ENCODE peak calls at places on chromosome 21, in six cellular contexts. F, B, U, T, A and X are unnamed samples.

GRCh38 chr21:37367301-37367757 is 756 bp downstream of the DYRK1A start:
- DNase-seq in U (no peak), T (no peak), A (no peak), F (no peak), B (peak; percentile 30), X (no peak)

GRCh38 chr21:38527737-38528136 is 29.5 kb upstream of the ERG start:
- DNase-seq in A (no peak), T (no peak), B (no peak), F (no peak), U (no peak), X (no peak)

GRCh38 chr21:34557261-34557660 is 45.3 kb upstream of the KCNE1 start:
- DNase-seq in U (no peak), A (no peak), F (no peak), B (no peak), T (no peak), X (no peak)

GRCh38 chr21:25963186-25963585 is 207.4 kb downstream of the APP start:
- DNase-seq in U (no peak), T (no peak), B (no peak), A (peak; percentile 83), F (no peak), X (peak; percentile 80)

GRCh38 chr21:42047821-42048613 is 23.1 kb upstream of the UMODL1 start:
- DNase-seq in F (no peak), T (no peak), A (no peak), B (no peak), U (no peak), X (peak; percentile 36)

GRCh38 chr21:34553199-34553952 is 41.4 kb upstream of the KCNE1 start:
- DNase-seq in T (no peak), B (no peak), U (no peak), F (no peak), A (peak; percentile 79), X (peak; percentile 75)

GRCh38 chr21:41536827-41537103 is 28.8 kb upstream of the TMPRSS2 start:
- DNase-seq in T (no peak), A (no peak), U (no peak), B (no peak), F (no peak), X (no peak)

GRCh38 chr21:44012474-44013379 is 618 bp downstream of the TRAPPC10 start:
- DNase-seq in T (peak; percentile 82), A (peak; percentile 37), F (peak; percentile 88), U (peak; percentile 91), B (peak; percentile 97), X (peak; percentile 40)

GRCh38 chr21:41876396-41876795 is 2.7 kb downstream of the PRDM15 start:
- DNase-seq in A (no peak), F (no peak), T (no peak), U (no peak), B (no peak), X (no peak)

GRCh38 chr21:40507978-40508377 is 339.0 kb downstream of the DSCAM start:
- DNase-seq in U (no peak), B (no peak), A (peak; percentile 83), F (no peak), T (no peak), X (peak; percentile 71)

GRCh38 chr21:37045139-37045538 is 27.7 kb downstream of the PIGP start:
- DNase-seq in B (no peak), A (no peak), F (no peak), T (no peak), U (no peak), X (no peak)

GRCh38 chr21:45865106-45865835 is 116.3 kb upstream of the COL6A1 start:
- DNase-seq in F (no peak), T (peak; percentile 28), A (peak; percentile 50), U (peak; percentile 18), B (no peak), X (peak; percentile 87)

GRCh38 chr21:37319551-37319950 is 47.0 kb upstream of the DYRK1A start:
- DNase-seq in U (no peak), A (no peak), T (no peak), F (no peak), B (no peak), X (no peak)

GRCh38 chr21:34372321-34372720 is 3.0 kb upstream of the SMIM11 start:
- DNase-seq in T (no peak), A (no peak), B (no peak), F (no peak), U (no peak), X (no peak)

GRCh38 chr21:35189077-35189863 is 140.2 kb upstream of the RUNX1 start:
- DNase-seq in A (no peak), F (no peak), B (peak; percentile 65), U (no peak), T (no peak), X (peak; percentile 20)

GRCh38 chr21:36627242-36627641 is 71.7 kb upstream of the SIM2 start:
- DNase-seq in U (no peak), A (peak; percentile 88), B (no peak), F (no peak), T (no peak), X (peak; percentile 33)

GRCh38 chr21:44897326-44898010 is 23.2 kb downstream of the ITGB2 start:
- DNase-seq in T (peak; percentile 77), F (peak; percentile 62), U (no peak), A (no peak), B (no peak), X (no peak)

GRCh38 chr21:34020934-34021553 is 52.3 kb upstream of the MRPS6 start:
- DNase-seq in T (no peak), F (no peak), U (no peak), A (no peak), B (no peak), X (no peak)

GRCh38 chr21:17780539-17780938 is 38.6 kb downstream of the C21orf91 start:
- DNase-seq in F (no peak), A (peak; percentile 46), B (peak; percentile 37), T (no peak), U (peak; percentile 50), X (no peak)